ENCODE peak calls at places on chromosomes 4 and X, in five cellular contexts. J is HS-5; X is RPMI8226; K is psoas muscle; S is stimulated activated CD4-positive, alpha-beta T cell treated with anti-CD3 and anti-CD28 coated beads, Interleukin-2, amount 100 ng/mL, for 24 hours. F is an unnamed sample.

GRCh38 chr4:20381005-20381404 is 129.3 kb downstream of the SLIT2 start:
- DNase-seq in J (no peak), X (no peak), K (no peak), S (no peak), F (no peak)

GRCh38 chrX:106726485-106727437 is at the start of gene RNF128:
- DNase-seq in J (no peak), X (no peak), K (peak; percentile 72), S (peak; percentile 43), F (peak; percentile 33)

GRCh38 chr4:108433832-108434231 is 186.5 kb upstream of the RPL34 start:
- DNase-seq in J (no peak), X (no peak), K (no peak), S (peak; percentile 11), F (peak; percentile 9)

GRCh38 chr4:122826596-122827257 is at the start of gene FGF2:
- DNase-seq in J (no peak), X (peak; percentile 15), K (peak; percentile 79), S (peak; percentile 45), F (peak; percentile 40)

GRCh38 chr4:53558061-53558801 is 33.1 kb downstream of the LNX1 start:
- DNase-seq in J (no peak), X (no peak), K (no peak), S (no peak), F (no peak)

GRCh38 chr4:127783026-127783769 is 1.1 kb downstream of the HSPA4L start:
- DNase-seq in J (no peak), X (no peak), K (peak; percentile 57), S (no peak), F (no peak)

GRCh38 chrX:10450229-10450958 is 170.0 kb downstream of the MID1 start:
- DNase-seq in J (peak; percentile 52), X (no peak), K (no peak), S (no peak), F (no peak)

GRCh38 chr4:143262838-143263237 is 73.8 kb upstream of the GAB1 start:
- DNase-seq in J (no peak), X (no peak), K (no peak), S (no peak), F (no peak)

GRCh38 chr4:81845761-81846160 is 374.1 kb upstream of the RASGEF1B start:
- DNase-seq in J (no peak), X (no peak), K (no peak), S (no peak), F (no peak)

GRCh38 chrX:119583431-119584059 is 9.2 kb downstream of the UBE2A start:
- DNase-seq in J (no peak), X (no peak), K (no peak), S (no peak), F (no peak)

GRCh38 chr4:180767330-180767729 is 1475.9 kb upstream of the TENM3 start:
- DNase-seq in J (no peak), X (no peak), K (no peak), S (no peak), F (no peak)

GRCh38 chr4:127856485-127857447 is 23.9 kb upstream of the PLK4 start:
- DNase-seq in J (peak; percentile 68), X (peak; percentile 43), K (no peak), S (no peak), F (no peak)

GRCh38 chr4:159429693-159430035 is 326.8 kb downstream of the RAPGEF2 start:
- DNase-seq in J (no peak), X (no peak), K (no peak), S (no peak), F (no peak)

GRCh38 chrX:104195489-104196084 is 29.3 kb downstream of the FAM199X start:
- DNase-seq in J (no peak), X (peak; percentile 49), K (no peak), S (no peak), F (no peak)

GRCh38 chr4:22695011-22695410 is 2.3 kb downstream of the GBA3 start:
- DNase-seq in J (no peak), X (no peak), K (no peak), S (no peak), F (no peak)

GRCh38 chrX:137432609-137433008 is 133.3 kb upstream of the ZIC3 start:
- DNase-seq in J (no peak), X (peak; percentile 11), K (no peak), S (peak; percentile 17), F (no peak)

GRCh38 chr4:99091174-99091573 is 2.6 kb upstream of the ADH5 start:
- DNase-seq in J (no peak), X (no peak), K (no peak), S (no peak), F (no peak)

GRCh38 chr4:175807596-175807995 is 4.5 kb downstream of the GPM6A start:
- DNase-seq in J (no peak), X (no peak), K (no peak), S (no peak), F (no peak)

GRCh38 chr4:113141901-113142346 is 92.5 kb downstream of the ANK2 start:
- DNase-seq in J (no peak), X (no peak), K (no peak), S (no peak), F (no peak)

GRCh38 chrX:132444936-132445335 is 43.9 kb downstream of the MBNL3 start:
- DNase-seq in J (no peak), X (no peak), K (no peak), S (no peak), F (no peak)

GRCh38 chrX:65821721-65822496 is 154.5 kb downstream of the MSN start:
- DNase-seq in J (no peak), X (no peak), K (no peak), S (peak; percentile 57), F (peak; percentile 47)